ENCODE peak calls at places on chromosomes 12 and 14, in eight cellular contexts. H is MM.1S; U is DMS53; E is CD8-positive, alpha-beta memory T cell; R is BE2C; X is smooth muscle cell of the brain vasculature; B is NCI-H1092; O is M059J. M is an unnamed sample.
A peak's percentile ranks its signal among the peaks of the same experiment; 100 is the strongest.

GRCh38 chr14:77872152-77872551 is 72.2 kb downstream of the ADCK1 start:
- DNase-seq in X (no peak), B (no peak), E (no peak), U (no peak), R (no peak), O (no peak), H (no peak), M (no peak)

GRCh38 chr12:57280234-57281062 is 29.5 kb upstream of the STAC3 start:
- DNase-seq in B (no peak), R (peak; percentile 75), H (no peak), O (peak; percentile 90), E (peak; percentile 47), X (peak; percentile 44), U (peak; percentile 96), M (no peak)

GRCh38 chr14:95472819-95473251 is 43.6 kb downstream of the SYNE3 start:
- DNase-seq in H (no peak), X (no peak), B (no peak), R (peak; percentile 38), O (no peak), E (no peak), U (no peak), M (no peak)

GRCh38 chr12:108728820-108729611 is 2.3 kb downstream of the CORO1C start:
- DNase-seq in H (no peak), X (no peak), B (no peak), R (no peak), O (peak; percentile 52), E (no peak), U (no peak), M (no peak)

GRCh38 chr14:67442139-67442906 is 30.4 kb upstream of the PLEK2 start:
- DNase-seq in U (peak; percentile 95), O (no peak), R (no peak), X (no peak), H (peak; percentile 80), E (no peak), B (no peak), M (no peak)

GRCh38 chr12:123231931-123232330 is 1.0 kb downstream of the MPHOSPH9 start:
- DNase-seq in R (no peak), B (no peak), H (no peak), E (no peak), U (no peak), X (no peak), O (peak; percentile 23), M (no peak)

GRCh38 chr14:50785506-50786063 is 45.4 kb downstream of the NIN start:
- DNase-seq in E (no peak), X (no peak), B (no peak), H (no peak), R (no peak), U (no peak), O (no peak), M (no peak)

GRCh38 chr12:100987552-100988277 is 193.1 kb downstream of the ANO4 start:
- DNase-seq in H (peak; percentile 94), O (peak; percentile 86), E (no peak), B (no peak), U (peak; percentile 77), R (peak; percentile 10), X (no peak), M (no peak)

GRCh38 chr14:28774764-28775738 is 8.5 kb downstream of the FOXG1 start:
- DNase-seq in H (no peak), X (no peak), B (no peak), R (no peak), U (no peak), E (no peak), O (no peak), M (no peak)

GRCh38 chr12:89058393-89058792 is 293.9 kb downstream of the DUSP6 start:
- DNase-seq in B (no peak), O (no peak), E (no peak), X (no peak), U (peak; percentile 23), H (no peak), R (no peak), M (no peak)

GRCh38 chr12:6765634-6766581 is at the start of gene PTMS:
- DNase-seq in O (peak; percentile 94), U (peak; percentile 80), H (no peak), X (peak; percentile 69), B (peak; percentile 91), E (no peak), R (peak; percentile 89), M (peak; percentile 84)

GRCh38 chr12:27711312-27711682 is 665 bp downstream of the MRPS35 start:
- DNase-seq in B (no peak), R (no peak), E (no peak), U (peak; percentile 73), H (peak; percentile 19), X (no peak), O (peak; percentile 31), M (no peak)

GRCh38 chr14:64734990-64735389 is 30.8 kb downstream of the PLEKHG3 start:
- DNase-seq in O (no peak), E (no peak), R (no peak), H (no peak), B (peak; percentile 26), U (peak; percentile 89), X (no peak), M (peak; percentile 48)

GRCh38 chr12:148676-149416 is 65.1 kb downstream of the SLC6A12 start:
- DNase-seq in U (no peak), O (no peak), B (no peak), E (no peak), X (no peak), R (no peak), H (no peak), M (no peak)

GRCh38 chr12:5081016-5081415 is 37.3 kb downstream of the KCNA5 start:
- DNase-seq in B (no peak), O (no peak), H (no peak), E (no peak), R (peak; percentile 37), X (no peak), U (no peak), M (no peak)

GRCh38 chr14:103418508-103418818 is 33.2 kb downstream of the MARK3 start:
- DNase-seq in E (no peak), U (no peak), O (peak; percentile 55), X (no peak), H (peak; percentile 29), R (no peak), B (no peak), M (no peak)

GRCh38 chr14:72710212-72710611 is 183.7 kb downstream of the DPF3 start:
- DNase-seq in H (no peak), O (no peak), R (no peak), U (no peak), X (no peak), E (no peak), B (no peak), M (no peak)

GRCh38 chr12:15001733-15002471 is 29.1 kb downstream of the PDE6H start:
- DNase-seq in X (no peak), O (peak; percentile 10), B (peak; percentile 25), H (no peak), E (no peak), U (peak; percentile 33), R (peak; percentile 56), M (peak; percentile 46)

GRCh38 chr14:74934476-74935339 is 11.6 kb upstream of the RPS6KL1 start:
- DNase-seq in H (no peak), U (no peak), R (no peak), E (no peak), X (no peak), B (no peak), O (no peak), M (peak; percentile 70)

GRCh38 chr12:106380954-106381353 is 23.4 kb downstream of the POLR3B start:
- DNase-seq in O (no peak), E (no peak), H (no peak), B (no peak), R (no peak), X (no peak), U (no peak), M (no peak)

GRCh38 chr14:50366589-50366988 is 30.1 kb downstream of the CDKL1 start:
- DNase-seq in O (no peak), H (no peak), U (no peak), R (no peak), E (peak; percentile 11), X (no peak), B (no peak), M (no peak)

GRCh38 chr14:69703047-69704046 is 63.6 kb upstream of the SRSF5 start:
- DNase-seq in H (no peak), E (no peak), O (no peak), X (no peak), B (no peak), R (no peak), U (peak; percentile 90), M (no peak)

GRCh38 chr12:78261901-78262300 is 431.2 kb downstream of the NAV3 start:
- DNase-seq in H (no peak), X (no peak), E (no peak), O (no peak), U (no peak), B (no peak), R (no peak), M (no peak)

M was measured in lower lobe of right lung.